ENCODE peak calls at places on chromosome 15, in seven cellular contexts. G is GM23338, V is MM.1S, F is HCT116, B is neural progenitor cell, I is GM23248, Y is hepatocyte. T is an unnamed sample.

GRCh38 chr15:39602143-39602542 is 21.3 kb downstream of the THBS1 start:
- DNase-seq in G (peak; percentile 78), V (no peak), F (no peak), B (peak; percentile 23), I (peak; percentile 13), Y (no peak), T (peak; percentile 50)

GRCh38 chr15:33100314-33100713 is 94.2 kb downstream of the FMN1 start:
- DNase-seq in G (no peak), V (no peak), F (no peak), B (no peak), I (no peak), Y (no peak), T (no peak)

GRCh38 chr15:40763801-40764765 is at the start of gene GCHFR:
- DNase-seq in G (peak; percentile 87), V (peak; percentile 71), F (no peak), B (peak; percentile 74), I (peak; percentile 82), Y (peak; percentile 93), T (peak; percentile 79)

GRCh38 chr15:44584162-44584749 is 47.3 kb downstream of the EIF3J start:
- DNase-seq in G (peak; percentile 66), V (peak; percentile 61), F (peak; percentile 26), B (peak; percentile 44), I (peak; percentile 45), Y (peak; percentile 17), T (peak; percentile 73)

GRCh38 chr15:83380682-83381081 is 66.5 kb upstream of the SH3GL3 start:
- DNase-seq in G (peak; percentile 34), V (peak; percentile 72), F (peak; percentile 69), B (peak; percentile 44), I (peak; percentile 71), Y (peak; percentile 45), T (peak; percentile 78)

GRCh38 chr15:101348643-101349496 is 53.8 kb upstream of the SNRPA1 start:
- DNase-seq in G (no peak), V (no peak), F (no peak), B (no peak), I (no peak), Y (no peak), T (peak; percentile 61)

GRCh38 chr15:63212050-63212973 is 22.9 kb downstream of the RAB8B start:
- DNase-seq in G (no peak), V (no peak), F (no peak), B (no peak), I (peak; percentile 80), Y (peak; percentile 30), T (peak; percentile 80)

GRCh38 chr15:80849308-80849707 is 70.1 kb downstream of the CEMIP start:
- DNase-seq in G (no peak), V (no peak), F (no peak), B (no peak), I (peak; percentile 98), Y (no peak), T (peak; percentile 93)

GRCh38 chr15:101126618-101127502 is 125.0 kb downstream of the CHSY1 start:
- DNase-seq in G (no peak), V (peak; percentile 48), F (no peak), B (peak; percentile 53), I (peak; percentile 80), Y (no peak), T (peak; percentile 14)

GRCh38 chr15:98906712-98907083 is 100.9 kb downstream of the PGPEP1L start:
- DNase-seq in G (no peak), V (no peak), F (no peak), B (no peak), I (peak; percentile 48), Y (no peak), T (peak; percentile 67)

GRCh38 chr15:80182611-80183210 is 29.9 kb downstream of the FAH start:
- DNase-seq in G (no peak), V (no peak), F (no peak), B (no peak), I (peak; percentile 76), Y (no peak), T (peak; percentile 25)

GRCh38 chr15:70252056-70252935 is 154.6 kb upstream of the TLE3 start:
- DNase-seq in G (no peak), V (no peak), F (no peak), B (no peak), I (no peak), Y (no peak), T (no peak)

GRCh38 chr15:62559049-62559733 is 394.1 kb upstream of the C2CD4B start:
- DNase-seq in G (no peak), V (no peak), F (no peak), B (no peak), I (peak; percentile 87), Y (peak; percentile 35), T (no peak)

GRCh38 chr15:72682772-72683171 is 3.2 kb downstream of the HIGD2B start:
- DNase-seq in G (peak; percentile 37), V (no peak), F (no peak), B (peak; percentile 5), I (no peak), Y (no peak), T (no peak)

GRCh38 chr15:84638103-84638502 is 16.0 kb downstream of the WDR73 start:
- DNase-seq in G (peak; percentile 75), V (peak; percentile 45), F (no peak), B (no peak), I (peak; percentile 56), Y (peak; percentile 39), T (peak; percentile 53)

GRCh38 chr15:78406016-78406590 is 31.9 kb upstream of the IREB2 start:
- DNase-seq in G (no peak), V (no peak), F (no peak), B (no peak), I (peak; percentile 39), Y (no peak), T (no peak)

GRCh38 chr15:67149859-67150824 is 84.7 kb downstream of the SMAD3 start:
- DNase-seq in G (peak; percentile 76), V (no peak), F (peak; percentile 96), B (peak; percentile 43), I (peak; percentile 99), Y (peak; percentile 87), T (peak; percentile 94)

GRCh38 chr15:67147410-67147949 is 82.1 kb downstream of the SMAD3 start:
- DNase-seq in G (no peak), V (no peak), F (no peak), B (no peak), I (no peak), Y (no peak), T (peak; percentile 31)

GRCh38 chr15:67146875-67147381 is 81.5 kb downstream of the SMAD3 start:
- DNase-seq in G (peak; percentile 55), V (no peak), F (no peak), B (peak; percentile 56), I (peak; percentile 96), Y (peak; percentile 79), T (peak; percentile 91)

GRCh38 chr15:67148196-67148701 is 82.8 kb downstream of the SMAD3 start:
- DNase-seq in G (no peak), V (no peak), F (no peak), B (no peak), I (peak; percentile 90), Y (peak; percentile 24), T (peak; percentile 94)

DNA sequence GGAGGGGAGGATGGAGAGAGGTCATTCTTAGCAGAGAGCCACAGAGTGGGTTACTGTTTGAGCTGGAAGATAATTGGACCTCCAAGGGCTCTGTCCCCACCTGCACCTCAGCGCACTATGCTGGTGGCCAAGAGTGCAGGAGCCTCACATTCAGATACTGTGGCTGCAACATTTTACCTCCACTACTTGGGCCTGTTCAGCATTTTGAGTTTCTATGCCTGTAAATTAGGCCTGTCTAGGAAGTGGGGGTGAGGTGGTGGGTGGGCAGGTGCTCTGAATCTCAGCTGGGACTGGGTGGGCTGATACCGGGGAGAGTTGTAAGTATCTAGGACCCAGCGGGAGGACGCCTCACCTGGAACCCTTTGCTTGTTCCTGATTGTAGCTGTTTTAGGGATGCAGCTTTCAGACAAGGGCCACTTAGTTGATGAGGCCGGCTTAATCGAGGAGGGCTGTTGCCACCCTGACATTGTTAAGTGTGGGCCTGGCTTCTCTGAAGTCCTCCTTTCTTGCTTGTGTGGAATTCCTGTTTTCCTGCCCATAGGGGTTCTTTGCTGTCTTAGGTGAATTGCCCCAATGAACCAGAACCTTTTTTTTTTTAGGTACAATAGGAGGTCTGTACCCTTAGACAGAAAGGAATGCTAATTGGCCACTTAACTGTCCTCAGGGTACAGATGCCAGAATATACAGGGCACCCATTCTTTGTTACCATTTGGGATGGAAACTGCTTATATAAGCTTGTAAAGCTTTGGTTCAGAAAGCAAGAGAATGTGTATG is 83.9 kb downstream of the SMAD3 start:
- DNase-seq in G (peak; percentile 49), V (no peak), F (no peak), B (peak; percentile 30), I (peak; percentile 13), Y (no peak), T (peak; percentile 23)
- H3K4me2 ChIP-seq in G (peak overlapping the region; percentile 61), V (no peak overlapping the region), F (peak overlapping the region; percentile 70), B (peak overlapping the region; percentile 42), I (peak overlapping the region; percentile 58), Y (peak overlapping the region; percentile 71), T (peak overlapping the region; percentile 76)

GRCh38 chr15:51006336-51006985 is 88.2 kb downstream of the TNFAIP8L3 start:
- DNase-seq in G (no peak), V (no peak), F (no peak), B (no peak), I (no peak), Y (no peak), T (no peak)

DNA sequence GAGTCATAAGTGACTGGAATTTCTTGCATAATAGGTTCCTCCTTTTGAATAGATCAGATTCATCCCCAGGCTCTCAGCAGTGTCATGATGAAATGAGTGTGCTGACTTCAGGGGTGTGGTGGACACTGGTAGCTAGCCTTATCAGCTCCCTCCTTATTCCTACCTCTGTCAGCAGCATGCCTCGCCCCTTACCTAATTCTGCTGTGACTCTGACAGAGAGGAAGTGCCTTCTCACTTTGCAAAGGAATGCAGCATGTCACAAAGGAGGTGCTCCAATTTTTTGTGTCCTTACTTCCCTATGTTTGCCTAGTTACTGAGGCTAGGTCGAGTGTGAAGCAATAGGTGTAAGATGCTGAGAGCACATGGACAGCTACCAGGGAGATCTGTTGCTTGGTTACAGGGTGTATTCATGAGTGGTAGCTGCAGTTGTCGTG is 90.6 kb downstream of the TNFAIP8L3 start:
- DNase-seq in G (peak; percentile 70), V (no peak), F (no peak), B (no peak), I (peak; percentile 91), Y (peak; percentile 36), T (peak; percentile 60)
- TF ChIP-seq EZH2phosphoT487 in G (no peak), V (no peak), F (no peak), B (no peak), I (no peak), Y (no peak), T (no peak)

DNA sequence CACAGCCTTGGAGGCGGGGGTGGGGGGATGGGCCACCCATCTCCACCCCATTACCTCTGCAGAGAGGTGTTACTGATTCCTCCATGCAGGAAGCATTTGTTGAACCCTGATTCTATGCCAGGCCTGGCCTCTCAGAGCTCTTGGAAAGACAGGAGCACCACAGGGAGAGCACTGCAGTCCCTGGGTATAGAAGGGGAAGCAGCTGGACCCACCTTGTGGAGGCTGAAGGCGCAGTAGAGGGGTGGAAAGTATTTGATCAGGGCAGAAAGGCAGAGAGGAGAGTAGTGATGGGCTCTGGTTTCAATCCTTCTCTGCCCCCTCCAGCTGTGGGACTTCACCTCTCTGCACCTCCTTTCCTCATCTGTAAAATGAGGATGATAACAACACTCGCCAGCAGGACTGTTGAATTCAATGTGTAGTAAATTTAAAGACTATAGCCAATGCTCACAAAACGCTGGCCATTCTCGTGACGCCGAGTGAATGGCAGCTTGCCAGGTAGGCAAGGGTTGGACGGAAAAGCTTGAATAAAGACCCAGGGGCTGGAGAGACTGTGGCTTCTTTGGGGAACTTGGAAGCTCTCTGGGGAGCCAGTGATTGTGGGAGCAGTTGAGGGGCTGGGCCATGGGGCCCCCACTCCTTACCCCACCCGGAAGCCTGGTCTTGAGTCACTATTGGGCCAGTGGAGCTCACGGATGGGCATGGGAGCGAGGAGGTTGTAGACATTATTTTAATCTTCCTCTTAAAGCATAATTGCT is 8.0 kb upstream of the CCDC33 start:
- DNase-seq in G (no peak), V (no peak), F (no peak), B (no peak), I (no peak), Y (no peak), T (no peak)
- TF ChIP-seq EZH2 in G (no peak), V (no peak), F (no peak), B (no peak), I (no peak), Y (no peak), T (no peak)

GRCh38 chr15:55992769-55993110 is 672 bp downstream of the NEDD4 start:
- DNase-seq in G (no peak), V (no peak), F (no peak), B (no peak), I (peak; percentile 84), Y (no peak), T (no peak)
- H3K4me2 ChIP-seq in G (peak overlapping the region; percentile 79), V (peak overlapping the region; percentile 72), F (peak overlapping the region; percentile 90), B (peak overlapping the region; percentile 71), I (peak overlapping the region; percentile 95), Y (peak overlapping the region; percentile 77), T (peak overlapping the region; percentile 90)

T was measured in PC-3.